ENCODE peak calls at places on chromosome 14, in five cellular contexts. Q is GM23338, B is K562, G is IMR-90, Y is HCT116. W is an unnamed sample.
A peak's percentile ranks its signal among the peaks of the same experiment; 100 is the strongest.

GRCh38 chr14:58299665-58300202 is 1.4 kb downstream of the ARID4A start:
- DNase-seq in Q (peak; percentile 32), B (no peak), G (no peak), Y (no peak), W (peak; percentile 51)

GRCh38 chr14:76775695-76776305 is 14.5 kb downstream of the VASH1 start:
- DNase-seq in Q (no peak), B (no peak), G (no peak), Y (no peak), W (no peak)

GRCh38 chr14:103755060-103755459 is 39.5 kb downstream of the ZFYVE21 start:
- DNase-seq in Q (no peak), B (no peak), G (no peak), Y (no peak), W (no peak)

GRCh38 chr14:90487462-90487861 is 90.6 kb downstream of the CALM1 start:
- DNase-seq in Q (no peak), B (no peak), G (no peak), Y (no peak), W (no peak)

GRCh38 chr14:82447586-82447985 is 913.9 kb upstream of the SEL1L start:
- DNase-seq in Q (peak; percentile 19), B (no peak), G (no peak), Y (no peak), W (no peak)

GRCh38 chr14:44712095-44712822 is 205.2 kb upstream of the FSCB start:
- DNase-seq in Q (no peak), B (no peak), G (no peak), Y (no peak), W (no peak)

GRCh38 chr14:77607741-77608302 is 8.6 kb downstream of the SPTLC2 start:
- DNase-seq in Q (peak; percentile 30), B (no peak), G (no peak), Y (no peak), W (no peak)

GRCh38 chr14:95875831-95876768 is 532 bp upstream of the TUNAR start:
- DNase-seq in Q (peak; percentile 82), B (no peak), G (no peak), Y (no peak), W (no peak)

GRCh38 chr14:20631821-20632389 is 9.6 kb downstream of the OR6S1 start:
- DNase-seq in Q (peak; percentile 68), B (peak; percentile 27), G (peak; percentile 56), Y (no peak), W (peak; percentile 84)

GRCh38 chr14:88069677-88070076 is 64.7 kb downstream of the GPR65 start:
- DNase-seq in Q (no peak), B (no peak), G (no peak), Y (no peak), W (no peak)

GRCh38 chr14:60594077-60594476 is 55.2 kb downstream of the SIX1 start:
- DNase-seq in Q (no peak), B (no peak), G (no peak), Y (no peak), W (no peak)

GRCh38 chr14:32514236-32514635 is 185.1 kb downstream of the AKAP6 start:
- DNase-seq in Q (no peak), B (no peak), G (peak; percentile 4), Y (no peak), W (peak; percentile 18)

GRCh38 chr14:58660407-58660806 is 22.6 kb downstream of the DACT1 start:
- DNase-seq in Q (no peak), B (no peak), G (no peak), Y (no peak), W (no peak)

GRCh38 chr14:91309756-91310280 is 65.3 kb upstream of the GPR68 start:
- DNase-seq in Q (no peak), B (no peak), G (no peak), Y (no peak), W (no peak)

GRCh38 chr14:103653802-103654201 is 24.8 kb downstream of the KLC1 start:
- DNase-seq in Q (no peak), B (no peak), G (no peak), Y (no peak), W (peak; percentile 34)

GRCh38 chr14:29663281-29663801 is 264.3 kb downstream of the PRKD1 start:
- DNase-seq in Q (peak; percentile 74), B (no peak), G (no peak), Y (no peak), W (no peak)

DNA sequence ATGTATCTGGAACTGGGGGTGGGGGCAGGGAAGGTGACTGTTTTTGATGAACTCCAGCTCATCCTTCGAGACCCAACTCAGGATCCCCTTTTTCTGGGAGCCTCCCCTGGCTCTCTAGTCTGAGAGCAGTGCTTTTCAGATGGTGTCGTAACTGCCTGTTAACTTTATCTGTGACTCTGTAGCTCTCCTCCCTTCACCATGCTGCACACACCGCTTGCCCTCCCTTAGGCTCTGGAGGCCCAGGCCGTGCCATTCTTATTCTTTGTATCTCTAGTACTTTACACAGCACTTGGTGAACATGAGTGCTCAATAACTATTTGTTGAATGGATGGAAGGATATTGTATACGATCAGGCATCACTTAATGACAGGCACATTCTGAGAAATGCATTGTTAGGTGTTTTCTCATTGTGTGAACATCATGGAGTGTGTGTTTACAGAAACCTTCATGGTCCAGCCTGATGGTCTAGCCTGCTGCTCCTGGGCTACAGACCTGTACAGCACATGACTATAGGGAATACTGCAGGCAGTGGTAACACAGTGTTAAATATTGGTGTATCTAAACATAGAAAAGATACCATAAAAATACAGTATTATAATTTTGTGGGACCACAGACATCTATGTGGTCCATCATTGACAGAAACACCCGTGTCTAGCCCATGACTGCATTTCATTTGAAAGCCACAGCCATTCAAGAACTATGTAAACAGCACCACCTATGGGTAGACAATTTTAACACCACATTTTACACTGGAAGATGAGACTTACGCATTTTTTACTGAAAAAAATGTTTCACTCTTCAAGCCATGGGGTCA is 91.8 kb downstream of the EML1 start:
- DNase-seq in Q (peak; percentile 83), B (peak; percentile 44), G (peak; percentile 77), Y (peak; percentile 40), W (peak; percentile 79)
- H3K4me2 ChIP-seq in Q (no peak overlapping the region), B (no peak overlapping the region), G (no peak overlapping the region), Y (no peak overlapping the region), W (no peak overlapping the region)

GRCh38 chr14:64149921-64150320 is 144.2 kb downstream of the ESR2 start:
- DNase-seq in Q (no peak), B (no peak), G (no peak), Y (no peak), W (no peak)
- H3K36me3 ChIP-seq in Q (no peaks in the 10 kb centered on the region), B (no peaks in the 10 kb centered on the region), G (no peaks in the 10 kb centered on the region), Y (no peaks in the 10 kb centered on the region), W (no peaks in the 10 kb centered on the region)

DNA sequence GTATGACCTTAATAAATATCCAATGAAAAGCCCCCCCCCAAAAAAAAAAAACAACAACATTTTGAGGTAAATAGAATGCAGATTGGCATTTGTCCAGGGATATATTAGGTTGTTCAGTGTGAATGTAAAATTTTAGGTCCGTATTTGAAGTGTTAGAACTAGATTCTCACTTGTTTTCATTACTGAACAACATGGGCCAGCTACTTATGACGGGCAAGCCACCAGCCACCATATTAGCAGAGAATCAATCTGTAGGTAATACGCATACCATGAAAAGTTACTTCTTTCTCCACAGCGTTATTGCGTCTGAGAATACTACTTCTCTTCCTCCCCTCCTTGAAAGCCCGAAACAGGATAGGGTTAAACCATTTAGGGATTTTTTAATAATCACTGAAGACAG is 5.4 kb downstream of the FLRT2 start:
- DNase-seq in Q (no peak), B (no peak), G (no peak), Y (no peak), W (peak; percentile 17)
- H2AFZ ChIP-seq in Q (no peak overlapping the region), B (no peak overlapping the region), G (no peak overlapping the region), Y (no peak overlapping the region), W (peak overlapping the region; percentile 26)

GRCh38 chr14:74962059-74962458 is 6.7 kb upstream of the PGF start:
- DNase-seq in Q (no peak), B (no peak), G (no peak), Y (no peak), W (no peak)

GRCh38 chr14:74962493-74962892 is 7.1 kb upstream of the PGF start:
- DNase-seq in Q (no peak), B (no peak), G (no peak), Y (no peak), W (no peak)

GRCh38 chr14:74964787-74965769 is 9.7 kb upstream of the PGF start:
- DNase-seq in Q (no peak), B (no peak), G (peak; percentile 40), Y (no peak), W (peak; percentile 84)

GRCh38 chr14:74963178-74963704 is 7.8 kb upstream of the PGF start:
- DNase-seq in Q (no peak), B (no peak), G (no peak), Y (no peak), W (no peak)

DNA sequence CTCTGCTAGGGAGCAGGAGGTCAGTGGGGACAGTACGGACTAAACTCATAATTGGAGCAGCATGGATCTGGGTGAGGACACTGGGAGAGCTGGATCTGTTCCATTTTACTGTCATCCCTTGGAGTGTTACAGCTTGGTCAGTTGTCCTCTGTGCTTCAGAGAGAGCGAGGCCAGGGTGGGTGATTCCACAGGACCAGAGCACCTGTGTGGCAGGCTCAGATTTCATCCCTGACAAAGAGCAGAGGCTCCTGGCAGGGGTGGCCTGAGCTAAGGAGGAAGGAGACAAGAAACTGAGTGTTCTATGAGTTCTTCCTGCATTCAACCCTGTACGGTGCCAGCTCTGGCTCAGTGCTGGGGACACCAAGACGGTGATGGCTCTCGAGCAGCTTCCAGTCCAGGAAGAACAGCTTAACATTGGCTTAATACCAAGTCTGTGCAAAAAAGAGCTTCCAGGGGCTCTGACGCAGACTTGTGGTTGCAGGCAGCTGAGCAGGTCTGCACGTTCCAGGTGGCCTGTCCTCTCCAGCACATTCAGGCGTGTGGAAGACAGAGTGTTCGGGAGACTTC is 8.4 kb upstream of the PGF start:
- DNase-seq in Q (no peak), B (no peak), G (peak; percentile 76), Y (no peak), W (peak; percentile 75)
- H3K4me2 ChIP-seq in Q (no peak overlapping the region), B (no peak overlapping the region), G (no peak overlapping the region), Y (no peak overlapping the region), W (peak overlapping the region; percentile 18)

GRCh38 chr14:36302823-36303222 is 17.6 kb downstream of the MBIP start:
- DNase-seq in Q (no peak), B (no peak), G (no peak), Y (no peak), W (no peak)

GRCh38 chr14:36300337-36300736 is 20.1 kb downstream of the MBIP start:
- DNase-seq in Q (no peak), B (no peak), G (peak; percentile 34), Y (no peak), W (peak; percentile 47)

GRCh38 chr14:36295642-36296627 is 24.5 kb downstream of the MBIP start:
- DNase-seq in Q (peak; percentile 67), B (no peak), G (no peak), Y (no peak), W (no peak)

GRCh38 chr14:36306836-36307235 is 13.6 kb downstream of the MBIP start:
- DNase-seq in Q (no peak), B (no peak), G (no peak), Y (no peak), W (no peak)

DNA sequence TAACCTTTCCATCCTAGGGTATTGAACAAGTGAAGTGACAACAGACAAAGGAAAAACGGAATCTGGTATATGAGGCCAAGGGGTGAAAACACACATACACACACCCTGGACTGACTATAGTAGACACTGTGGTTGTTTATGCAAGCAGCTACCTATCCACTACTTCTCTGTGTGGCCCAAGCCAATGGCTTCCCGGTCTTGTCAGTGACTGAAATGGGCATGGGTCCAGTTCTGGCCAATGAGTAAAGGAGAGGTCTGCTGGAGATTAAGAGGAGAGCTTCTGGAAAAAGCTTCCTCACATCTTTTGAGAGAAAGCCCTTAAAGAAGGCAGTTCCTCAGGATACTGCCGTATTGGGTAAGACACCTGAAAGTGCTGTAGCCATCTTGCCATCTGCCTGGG is 19.3 kb downstream of the MBIP start:
- DNase-seq in Q (no peak), B (no peak), G (peak; percentile 7), Y (no peak), W (peak; percentile 12)
- H3K36me3 ChIP-seq in Q (peaks cover 30% of the 10 kb centered on the region), B (peaks cover 46% of the 10 kb centered on the region), G (peaks cover 21% of the 10 kb centered on the region), Y (peaks cover 13% of the 10 kb centered on the region), W (peaks cover 55% of the 10 kb centered on the region)

GRCh38 chr14:94540031-94540794 is 21.0 kb upstream of the SERPINA4 start:
- DNase-seq in Q (no peak), B (no peak), G (peak; percentile 9), Y (no peak), W (peak; percentile 13)
- H2AFZ ChIP-seq in Q (peak overlapping the region; percentile 47), B (no peak overlapping the region), G (peak overlapping the region; percentile 52), Y (no peak overlapping the region), W (no peak overlapping the region)